ENCODE peak calls at places on chromosomes 13 and 19, in ten cellular contexts. S is head of caudate nucleus, Y is HTR-8/SVneo, Z is frontal cortex, P is NAMALWA, T is non-pigmented ciliary epithelial cell, N is lung, H is RPMI7951, G is kidney, B is EL. E is an unnamed sample.

GRCh38 chr19:50427997-50428425 is 4.7 kb upstream of the MYBPC2 start:
- DNase-seq in S (peak; percentile 92), Y (no peak), Z (peak; percentile 80), P (no peak), T (peak; percentile 49), N (peak; percentile 86), H (peak; percentile 59), G (peak; percentile 97), B (peak; percentile 55), E (no peak)

GRCh38 chr13:74046461-74046860 is 87.7 kb downstream of the KLF12 start:
- DNase-seq in S (no peak), Y (no peak), Z (no peak), P (no peak), T (no peak), N (no peak), H (no peak), G (no peak), B (no peak), E (no peak)

GRCh38 chr19:507286-508203 is at the start of gene TPGS1:
- DNase-seq in S (peak; percentile 94), Y (peak; percentile 68), Z (peak; percentile 87), P (peak; percentile 89), T (no peak), N (peak; percentile 73), H (peak; percentile 76), G (peak; percentile 98), B (peak; percentile 75), E (peak; percentile 78)

GRCh38 chr13:78015782-78016181 is 97.2 kb upstream of the EDNRB start:
- DNase-seq in S (no peak), Y (no peak), Z (no peak), P (no peak), T (no peak), N (no peak), H (no peak), G (no peak), B (no peak), E (no peak)

GRCh38 chr13:73303858-73304257 is 245.1 kb downstream of the KLF5 start:
- DNase-seq in S (no peak), Y (no peak), Z (no peak), P (no peak), T (no peak), N (no peak), H (no peak), G (no peak), B (peak; percentile 40), E (no peak)

GRCh38 chr13:67075239-67075638 is 154.9 kb downstream of the PCDH9 start:
- DNase-seq in S (no peak), Y (no peak), Z (no peak), P (no peak), T (no peak), N (no peak), H (no peak), G (no peak), B (peak; percentile 3), E (no peak)

GRCh38 chr13:113742000-113742441 is 17.0 kb upstream of the TMEM255B start:
- DNase-seq in S (peak; percentile 62), Y (peak; percentile 62), Z (no peak), P (peak; percentile 36), T (no peak), N (peak; percentile 51), H (peak; percentile 70), G (peak; percentile 85), B (peak; percentile 75), E (peak; percentile 69)

GRCh38 chr19:13463296-13463695 is 43.0 kb downstream of the CACNA1A start:
- DNase-seq in S (no peak), Y (peak; percentile 37), Z (no peak), P (peak; percentile 18), T (no peak), N (no peak), H (peak; percentile 6), G (no peak), B (peak; percentile 11), E (peak; percentile 2)

GRCh38 chr13:85261757-85262346 is 537.4 kb downstream of the SLITRK6 start:
- DNase-seq in S (no peak), Y (no peak), Z (no peak), P (peak; percentile 68), T (no peak), N (no peak), H (no peak), G (no peak), B (peak; percentile 18), E (no peak)

GRCh38 chr13:107205318-107206112 is 637.6 kb upstream of the ARGLU1 start:
- DNase-seq in S (peak; percentile 91), Y (peak; percentile 36), Z (peak; percentile 64), P (peak; percentile 68), T (no peak), N (peak; percentile 63), H (peak; percentile 43), G (peak; percentile 79), B (peak; percentile 32), E (peak; percentile 39)

GRCh38 chr19:5665781-5666513 is 14.4 kb downstream of the MICOS13 start:
- DNase-seq in S (no peak), Y (no peak), Z (no peak), P (no peak), T (no peak), N (no peak), H (peak; percentile 45), G (peak; percentile 26), B (peak; percentile 71), E (no peak)

GRCh38 chr19:3441089-3441985 is 39.0 kb downstream of the SMIM24 start:
- DNase-seq in S (no peak), Y (no peak), Z (no peak), P (no peak), T (no peak), N (no peak), H (no peak), G (peak; percentile 78), B (no peak), E (no peak)

GRCh38 chr19:2840794-2841790 is at the start of gene ZNF555:
- DNase-seq in S (peak; percentile 100), Y (peak; percentile 97), Z (peak; percentile 98), P (peak; percentile 98), T (peak; percentile 94), N (peak; percentile 99), H (peak; percentile 99), G (peak; percentile 100), B (peak; percentile 99), E (peak; percentile 94)

GRCh38 chr13:33610471-33611015 is 207.4 kb upstream of the RFC3 start:
- DNase-seq in S (peak; percentile 85), Y (no peak), Z (peak; percentile 48), P (no peak), T (no peak), N (no peak), H (peak; percentile 73), G (peak; percentile 83), B (no peak), E (no peak)

GRCh38 chr13:44155422-44156293 is 218.0 kb upstream of the SERP2 start:
- DNase-seq in S (peak; percentile 76), Y (no peak), Z (peak; percentile 32), P (no peak), T (no peak), N (peak; percentile 76), H (no peak), G (peak; percentile 63), B (no peak), E (no peak)

GRCh38 chr13:99371956-99372355 is 64.8 kb upstream of the GPR183 start:
- DNase-seq in S (peak; percentile 59), Y (no peak), Z (no peak), P (no peak), T (no peak), N (no peak), H (no peak), G (peak; percentile 59), B (no peak), E (no peak)

GRCh38 chr19:51644636-51645271 is 1.9 kb downstream of the SIGLEC14 start:
- DNase-seq in S (no peak), Y (no peak), Z (no peak), P (no peak), T (no peak), N (no peak), H (no peak), G (no peak), B (no peak), E (no peak)

GRCh38 chr19:14048439-14049153 is 13.3 kb downstream of the PALM3 start:
- DNase-seq in S (peak; percentile 50), Y (peak; percentile 45), Z (peak; percentile 68), P (peak; percentile 83), T (no peak), N (peak; percentile 68), H (peak; percentile 79), G (no peak), B (peak; percentile 44), E (peak; percentile 58)

GRCh38 chr19:39969266-39969665 is 1.7 kb upstream of the PSMC4 start:
- DNase-seq in S (no peak), Y (no peak), Z (no peak), P (no peak), T (no peak), N (no peak), H (no peak), G (no peak), B (no peak), E (no peak)

GRCh38 chr13:80359459-80360297 is 18.8 kb upstream of the SPRY2 start:
- DNase-seq in S (no peak), Y (no peak), Z (no peak), P (no peak), T (no peak), N (no peak), H (peak; percentile 35), G (no peak), B (no peak), E (no peak)

GRCh38 chr19:3642987-3643386 is 16.4 kb upstream of the CACTIN start:
- DNase-seq in S (peak; percentile 57), Y (no peak), Z (no peak), P (peak; percentile 54), T (no peak), N (no peak), H (no peak), G (no peak), B (no peak), E (no peak)

GRCh38 chr13:42215578-42216421 is 56.2 kb upstream of the AKAP11 start:
- DNase-seq in S (peak; percentile 64), Y (peak; percentile 25), Z (no peak), P (peak; percentile 58), T (no peak), N (no peak), H (peak; percentile 36), G (no peak), B (peak; percentile 41), E (no peak)

GRCh38 chr19:17797397-17798201 is 2.7 kb downstream of the B3GNT3 start:
- DNase-seq in S (no peak), Y (peak; percentile 78), Z (no peak), P (no peak), T (no peak), N (no peak), H (peak; percentile 92), G (no peak), B (peak; percentile 75), E (peak; percentile 98)

GRCh38 chr19:33691736-33692135 is 70.0 kb downstream of the CHST8 start:
- DNase-seq in S (no peak), Y (no peak), Z (no peak), P (no peak), T (no peak), N (no peak), H (no peak), G (no peak), B (no peak), E (no peak)

E was measured in PC-9.